ENCODE peak calls at places on chromosomes 12 and 14, in nine cellular contexts. S is SK-N-DZ; L is transverse colon; C is Kasumi-1; G is heart left ventricle; T is stimulated activated CD4-positive, alpha-beta T cell treated with anti-CD3 and anti-CD28 coated beads, Interleukin-2, amount 100 ng/mL, for 48 hours; K is uterus; U is RPMI7951; W is activated naive CD4-positive, alpha-beta T cell. I is an unnamed sample.

GRCh38 chr12:50637870-50638481 is 125.9 kb upstream of the ATF1 start:
- DNase-seq in W (no peak), S (peak; percentile 38), K (no peak), T (no peak), U (peak; percentile 46), C (peak; percentile 74), G (no peak), L (no peak), I (peak; percentile 19)

GRCh38 chr12:53451661-53452158 is at the start of gene PCBP2:
- DNase-seq in W (peak; percentile 95), K (peak; percentile 98), U (peak; percentile 99), T (peak; percentile 92), G (peak; percentile 99), S (peak; percentile 100), C (peak; percentile 100), L (peak; percentile 98), I (peak; percentile 100)

GRCh38 chr12:93894391-93895095 is 217.4 kb downstream of the CRADD start:
- DNase-seq in K (peak; percentile 81), T (no peak), G (peak; percentile 90), W (no peak), L (peak; percentile 44), U (no peak), S (no peak), C (peak; percentile 14), I (peak; percentile 52)

GRCh38 chr12:124678421-124678893 is 111.0 kb upstream of the NCOR2 start:
- DNase-seq in T (no peak), L (no peak), G (no peak), C (no peak), S (no peak), W (no peak), K (no peak), U (no peak), I (no peak)

GRCh38 chr12:119096429-119097202 is 82.1 kb upstream of the HSPB8 start:
- DNase-seq in C (no peak), G (no peak), S (peak; percentile 86), T (no peak), W (no peak), K (no peak), U (no peak), L (no peak), I (no peak)

GRCh38 chr12:107702106-107702505 is 16.5 kb downstream of the PWP1 start:
- DNase-seq in S (no peak), W (no peak), L (no peak), C (no peak), G (no peak), K (no peak), T (no peak), U (no peak), I (no peak)

GRCh38 chr12:90253142-90253541 is 544.5 kb upstream of the ATP2B1 start:
- DNase-seq in G (no peak), C (peak; percentile 30), S (no peak), W (no peak), T (no peak), L (no peak), K (no peak), U (no peak), I (peak; percentile 35)

GRCh38 chr12:67909091-67909531 is 80.1 kb upstream of the IFNG-AS1 start:
- DNase-seq in S (no peak), W (no peak), L (no peak), G (no peak), K (no peak), U (peak; percentile 62), T (no peak), C (no peak), I (no peak)

GRCh38 chr12:33536431-33536830 is 96.8 kb upstream of the SYT10 start:
- DNase-seq in W (no peak), L (no peak), G (no peak), C (no peak), U (no peak), K (no peak), T (no peak), S (no peak), I (no peak)

GRCh38 chr12:99611117-99611516 is 36.4 kb upstream of the GARIN6 start:
- DNase-seq in G (no peak), L (no peak), U (peak; percentile 21), K (no peak), W (no peak), C (no peak), T (no peak), S (no peak), I (no peak)

GRCh38 chr12:31874961-31875608 is 84.1 kb upstream of the RESF1 start:
- DNase-seq in K (no peak), T (peak; percentile 47), C (peak; percentile 88), S (peak; percentile 56), G (peak; percentile 82), W (peak; percentile 37), U (peak; percentile 92), L (peak; percentile 40), I (peak; percentile 47)

GRCh38 chr14:102074415-102074964 is 12.4 kb downstream of the HSP90AA1 start:
- DNase-seq in K (no peak), W (no peak), L (no peak), G (no peak), C (no peak), U (no peak), S (no peak), T (no peak), I (no peak)

GRCh38 chr14:95045836-95046430 is 111.4 kb downstream of the DICER1 start:
- DNase-seq in W (no peak), S (no peak), U (no peak), T (no peak), L (no peak), C (no peak), G (no peak), K (peak; percentile 7), I (no peak)

GRCh38 chr12:109952873-109953272 is 43.3 kb downstream of the GIT2 start:
- DNase-seq in W (no peak), U (no peak), S (no peak), K (no peak), C (no peak), L (no peak), G (peak; percentile 68), T (no peak), I (no peak)

GRCh38 chr14:55556929-55557623 is 22.9 kb upstream of the KTN1 start:
- DNase-seq in C (no peak), S (peak; percentile 24), K (no peak), U (peak; percentile 88), W (no peak), G (peak; percentile 86), L (peak; percentile 67), T (no peak), I (no peak)

GRCh38 chr12:92075425-92075891 is 70.2 kb downstream of the BTG1 start:
- DNase-seq in S (no peak), W (no peak), U (no peak), C (no peak), K (no peak), L (no peak), T (no peak), G (no peak), I (no peak)

GRCh38 chr14:85342858-85343607 is 186.9 kb upstream of the FLRT2 start:
- DNase-seq in W (no peak), S (no peak), U (no peak), T (no peak), L (no peak), K (no peak), C (no peak), G (no peak), I (no peak)

GRCh38 chr14:101198398-101199027 is 295.0 kb upstream of the RTL1 start:
- DNase-seq in U (no peak), K (peak; percentile 11), T (no peak), S (no peak), W (no peak), C (no peak), L (no peak), G (no peak), I (no peak)

GRCh38 chr12:5434647-5434968 is 2.7 kb downstream of the NTF3 start:
- DNase-seq in S (no peak), G (no peak), L (no peak), U (no peak), K (no peak), W (no peak), T (no peak), C (no peak), I (no peak)

GRCh38 chr12:89353823-89354629 is 1.7 kb upstream of the DUSP6 start:
- DNase-seq in L (peak; percentile 90), W (peak; percentile 20), K (peak; percentile 62), S (no peak), T (peak; percentile 67), G (peak; percentile 93), C (peak; percentile 88), U (peak; percentile 85), I (no peak)

GRCh38 chr14:72629534-72629933 is 264.4 kb downstream of the DPF3 start:
- DNase-seq in C (no peak), G (no peak), T (no peak), U (no peak), L (no peak), K (no peak), S (no peak), W (no peak), I (no peak)

GRCh38 chr12:59972941-59973340 is 377.1 kb downstream of the SLC16A7 start:
- DNase-seq in S (no peak), U (peak; percentile 44), T (no peak), C (no peak), W (no peak), G (no peak), L (no peak), K (no peak), I (no peak)

GRCh38 chr12:104610513-104611235 is 153.9 kb downstream of the CHST11 start:
- DNase-seq in G (no peak), L (no peak), T (no peak), W (no peak), S (peak; percentile 36), C (no peak), K (no peak), U (no peak), I (no peak)

GRCh38 chr14:87230726-87231125 is 762.3 kb downstream of the GALC start:
- DNase-seq in L (no peak), G (no peak), T (no peak), K (no peak), W (no peak), S (no peak), U (no peak), C (no peak), I (no peak)

GRCh38 chr12:91406920-91407341 is 224.3 kb upstream of the DCN start:
- DNase-seq in U (peak; percentile 19), W (no peak), K (no peak), G (no peak), S (no peak), L (peak; percentile 10), T (no peak), C (no peak), I (no peak)

GRCh38 chr12:66403746-66404145 is 101.5 kb downstream of the HELB start:
- DNase-seq in S (peak; percentile 11), W (no peak), U (no peak), T (no peak), K (no peak), G (no peak), L (no peak), C (no peak), I (no peak)

GRCh38 chr14:86305058-86305457 is 775.1 kb downstream of the FLRT2 start:
- DNase-seq in C (no peak), K (no peak), G (no peak), S (no peak), U (no peak), W (no peak), T (no peak), L (no peak), I (no peak)

GRCh38 chr14:102209224-102209966 is 69.7 kb downstream of the WDR20 start:
- DNase-seq in W (no peak), T (no peak), K (no peak), S (no peak), G (no peak), L (no peak), U (peak; percentile 8), C (no peak), I (no peak)

GRCh38 chr14:73973497-73973896 is 23.4 kb downstream of the COQ6 start:
- DNase-seq in U (no peak), T (no peak), L (no peak), C (no peak), W (no peak), S (no peak), K (no peak), G (no peak), I (no peak)

GRCh38 chr14:83120187-83120586 is 1586.5 kb upstream of the SEL1L start:
- DNase-seq in L (no peak), C (no peak), K (no peak), W (no peak), U (no peak), T (no peak), G (no peak), S (no peak), I (no peak)

GRCh38 chr14:102437997-102438922 is 71.3 kb downstream of the ANKRD9 start:
- DNase-seq in T (peak; percentile 64), W (peak; percentile 33), S (peak; percentile 60), U (peak; percentile 71), K (peak; percentile 86), C (peak; percentile 71), G (peak; percentile 92), L (peak; percentile 91), I (peak; percentile 59)